ENCODE peak calls at places on chromosomes 1 and 21, in five cellular contexts. H is adipocyte, C is RWPE2, P is transverse colon, O is H9. K is an unnamed sample.

GRCh38 chr1:64956241-64956640 is 10.1 kb downstream of the JAK1 start:
- DNase-seq in H (peak; percentile 66), C (no peak), P (no peak), O (no peak), K (no peak)

GRCh38 chr1:22808846-22809501 is 98.3 kb downstream of the EPHB2 start:
- DNase-seq in H (peak; percentile 59), O (no peak), C (no peak), P (no peak), K (no peak)

GRCh38 chr1:218384576-218384975 is 39.4 kb downstream of the TGFB2 start:
- DNase-seq in P (no peak), C (no peak), O (no peak), H (peak; percentile 63), K (no peak)

GRCh38 chr1:165897326-165898303 is 70.2 kb downstream of the UCK2 start:
- DNase-seq in C (no peak), H (peak; percentile 84), P (no peak), O (peak; percentile 12), K (no peak)

GRCh38 chr1:186819140-186819539 is 9.6 kb upstream of the PLA2G4A start:
- DNase-seq in H (peak; percentile 76), P (no peak), O (no peak), C (no peak), K (no peak)

GRCh38 chr1:233132445-233132844 is 163.1 kb downstream of the PCNX2 start:
- DNase-seq in H (no peak), P (no peak), O (no peak), C (no peak), K (no peak)

GRCh38 chr1:164671597-164672327 is 112.8 kb downstream of the PBX1 start:
- DNase-seq in C (no peak), O (no peak), P (no peak), H (peak; percentile 21), K (no peak)

GRCh38 chr1:156582388-156583022 is 3.0 kb downstream of the TTC24 start:
- DNase-seq in P (no peak), C (no peak), H (no peak), O (peak; percentile 38), K (no peak)

GRCh38 chr1:66564250-66564649 is 30.3 kb downstream of the SGIP1 start:
- DNase-seq in O (no peak), C (no peak), H (peak; percentile 96), P (no peak), K (peak; percentile 98)

GRCh38 chr1:3391711-3392110 is 62.8 kb upstream of the ARHGEF16 start:
- DNase-seq in C (no peak), O (peak; percentile 51), H (no peak), P (no peak), K (no peak)

GRCh38 chr21:37372127-37372731 is 5.7 kb downstream of the DYRK1A start:
- DNase-seq in O (no peak), C (no peak), H (no peak), P (no peak), K (no peak)

GRCh38 chr1:52288286-52288685 is 77.7 kb downstream of the CC2D1B start:
- DNase-seq in P (no peak), C (no peak), O (no peak), H (peak; percentile 19), K (peak; percentile 14)

GRCh38 chr1:71621785-71622184 is 541.0 kb upstream of the ZRANB2 start:
- DNase-seq in C (no peak), H (peak; percentile 4), P (no peak), O (no peak), K (peak; percentile 87)

GRCh38 chr1:9715536-9716226 is 64.2 kb downstream of the PIK3CD start:
- DNase-seq in P (no peak), O (no peak), H (no peak), C (no peak), K (no peak)

GRCh38 chr21:32475162-32475812 is 62.8 kb downstream of the EVA1C start:
- DNase-seq in H (peak; percentile 60), C (no peak), P (no peak), O (no peak), K (no peak)

GRCh38 chr1:26994772-26995625 is 1.5 kb downstream of the TRNP1 start:
- DNase-seq in C (peak; percentile 61), P (no peak), O (peak; percentile 47), H (peak; percentile 81), K (no peak)

GRCh38 chr1:37037675-37038074 is 3.4 kb upstream of the GRIK3 start:
- DNase-seq in H (no peak), C (no peak), O (no peak), P (no peak), K (no peak)

GRCh38 chr1:197859024-197859423 is 43.4 kb upstream of the C1orf53 start:
- DNase-seq in O (no peak), H (no peak), P (peak; percentile 56), C (no peak), K (no peak)

GRCh38 chr1:59046134-59046533 is 250.8 kb upstream of the FGGY start:
- DNase-seq in O (no peak), P (no peak), H (peak; percentile 47), C (no peak), K (no peak)

GRCh38 chr1:240091614-240092300 is at the start of gene FMN2:
- DNase-seq in O (peak; percentile 75), C (peak; percentile 28), P (peak; percentile 9), H (peak; percentile 85), K (no peak)

GRCh38 chr1:156492591-156493080 is 7.9 kb downstream of the MEF2D start:
- DNase-seq in P (peak; percentile 73), O (no peak), C (no peak), H (no peak), K (no peak)

GRCh38 chr1:41416552-41417334 is 55.5 kb downstream of the FOXO6 start:
- DNase-seq in H (peak; percentile 89), P (peak; percentile 63), O (peak; percentile 85), C (peak; percentile 73), K (no peak)

GRCh38 chr1:30417701-30418425 is 305.5 kb downstream of the MATN1 start:
- DNase-seq in C (peak; percentile 15), H (no peak), O (peak; percentile 21), P (no peak), K (no peak)

GRCh38 chr1:166170075-166170474 is 3.3 kb upstream of the FAM78B start:
- DNase-seq in O (no peak), H (no peak), P (no peak), C (no peak), K (no peak)

GRCh38 chr1:210262167-210262896 is 29.7 kb downstream of the SERTAD4 start:
- DNase-seq in O (no peak), H (peak; percentile 92), C (no peak), P (no peak), K (no peak)

GRCh38 chr1:172394811-172395210 is 25.7 kb upstream of the C1orf105 start:
- DNase-seq in O (no peak), C (no peak), P (no peak), H (peak; percentile 46), K (no peak)

GRCh38 chr1:172398193-172398592 is 22.3 kb upstream of the C1orf105 start:
- DNase-seq in C (no peak), O (no peak), H (peak; percentile 39), P (no peak), K (no peak)

GRCh38 chr1:172397633-172398032 is 22.9 kb upstream of the C1orf105 start:
- DNase-seq in O (no peak), P (no peak), H (no peak), C (no peak), K (no peak)

GRCh38 chr1:172399369-172400072 is 21.0 kb upstream of the C1orf105 start:
- DNase-seq in P (peak; percentile 37), H (peak; percentile 97), O (no peak), C (no peak), K (peak; percentile 64)

DNA sequence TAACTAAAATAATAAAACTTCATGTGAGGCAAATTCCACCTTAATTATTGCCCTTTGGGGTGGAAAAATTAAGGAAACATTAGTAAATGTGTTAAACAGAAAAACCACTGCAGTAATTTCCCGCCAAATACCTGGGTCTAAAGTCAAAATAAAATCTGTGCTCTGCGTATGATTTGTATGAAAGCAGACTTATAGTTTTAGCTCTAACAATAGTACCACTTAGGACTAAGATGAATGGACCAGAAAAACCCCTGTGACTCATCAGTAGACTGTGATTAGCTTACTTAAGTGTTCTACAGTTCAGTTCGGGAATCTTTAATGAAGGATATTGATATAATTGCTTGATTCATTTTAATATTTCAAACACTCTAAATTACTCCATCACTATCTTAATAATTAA is 23.3 kb upstream of the C1orf105 start:
- DNase-seq in C (no peak), O (no peak), H (peak; percentile 59), P (no peak), K (no peak)
- H3K4me1 ChIP-seq in C (peaks cover 6% of the 10 kb centered on the region), O (peaks cover 4% of the 10 kb centered on the region), H (peaks cover 40% of the 10 kb centered on the region), P (peaks cover 43% of the 10 kb centered on the region), K (peaks cover 11% of the 10 kb centered on the region)

GRCh38 chr1:99661780-99662179 is 15.9 kb downstream of the PALMD start:
- DNase-seq in O (no peak), H (peak; percentile 77), P (no peak), C (no peak), K (no peak)
- H3K4me1 ChIP-seq in O (peaks cover 2% of the 10 kb centered on the region), H (peaks cover 79% of the 10 kb centered on the region), P (no peaks in the 10 kb centered on the region), C (peaks cover 39% of the 10 kb centered on the region), K (peaks cover 11% of the 10 kb centered on the region)

GRCh38 chr1:235741294-235741693 is 91.7 kb upstream of the GNG4 start:
- DNase-seq in C (no peak), H (peak; percentile 77), P (no peak), O (no peak), K (peak; percentile 28)
- H3K4me1 ChIP-seq in C (peaks cover 26% of the 10 kb centered on the region), H (peaks cover 38% of the 10 kb centered on the region), P (no peaks in the 10 kb centered on the region), O (no peaks in the 10 kb centered on the region), K (peaks cover 36% of the 10 kb centered on the region)

GRCh38 chr1:115697619-115698018 is 55.8 kb downstream of the VANGL1 start:
- DNase-seq in H (no peak), C (no peak), P (no peak), O (no peak), K (no peak)

GRCh38 chr1:115687744-115688143 is 46.0 kb downstream of the VANGL1 start:
- DNase-seq in C (no peak), P (no peak), O (no peak), H (no peak), K (no peak)

GRCh38 chr1:115692224-115692623 is 50.5 kb downstream of the VANGL1 start:
- DNase-seq in O (no peak), P (no peak), H (no peak), C (no peak), K (no peak)
- H3K4me1 ChIP-seq in O (no peaks in the 10 kb centered on the region), P (no peaks in the 10 kb centered on the region), H (no peaks in the 10 kb centered on the region), C (no peaks in the 10 kb centered on the region), K (no peaks in the 10 kb centered on the region)

GRCh38 chr1:226704169-226704921 is 34.7 kb downstream of the ITPKB start:
- DNase-seq in C (no peak), H (no peak), P (no peak), O (no peak), K (no peak)
- H3K4me1 ChIP-seq in C (no peaks in the 10 kb centered on the region), H (peaks cover 42% of the 10 kb centered on the region), P (peaks cover 24% of the 10 kb centered on the region), O (peaks cover 10% of the 10 kb centered on the region), K (peaks cover 18% of the 10 kb centered on the region)

K was measured in foreskin keratinocyte.